ENCODE peak calls at places on chromosome 12, in seven cellular contexts. F, H, K, I, C, U and Y are unnamed samples. For H3K4me1, the result is how much of the 10 kb centered on the place peaks cover.

GRCh38 chr12:52186135-52186840 is 5.5 kb downstream of the KRT80 start:
- DNase-seq in C (peak), F (no peak), K (peak), U (no peak), H (no peak), I (no peak), Y (no peak)

GRCh38 chr12:9039397-9039977 is 50.1 kb downstream of the KLRG1 start:
- DNase-seq in F (no peak), I (no peak), C (peak), U (peak), H (no peak), K (peak), Y (peak)

GRCh38 chr12:75922944-75923642 is 108.5 kb downstream of the PHLDA1 start:
- DNase-seq in H (no peak), U (no peak), F (no peak), I (no peak), K (no peak), C (no peak), Y (no peak)

GRCh38 chr12:54147186-54147585 is 41.6 kb downstream of the SMUG1 start:
- DNase-seq in I (no peak), K (no peak), F (no peak), U (no peak), C (no peak), H (peak), Y (no peak)

GRCh38 chr12:59700145-59700435 is 104.3 kb downstream of the SLC16A7 start:
- DNase-seq in U (no peak), I (no peak), C (no peak), F (no peak), H (no peak), K (no peak), Y (no peak)

GRCh38 chr12:46470039-46470627 is 97.6 kb upstream of the SLC38A2 start:
- DNase-seq in F (no peak), H (no peak), I (no peak), C (no peak), K (no peak), U (no peak), Y (no peak)

GRCh38 chr12:109840349-109841073 is 7.3 kb upstream of the TRPV4 start:
- DNase-seq in U (peak), C (no peak), K (no peak), I (no peak), F (peak), H (no peak), Y (no peak)

GRCh38 chr12:131710464-131711457 is at the start of gene SFSWAP:
- DNase-seq in F (peak), I (peak), K (peak), U (peak), C (peak), H (peak), Y (peak)

GRCh38 chr12:95881331-95881955 is 22.7 kb downstream of the SNRPF start:
- DNase-seq in U (no peak), K (peak), F (no peak), C (peak), I (no peak), H (no peak), Y (no peak)

GRCh38 chr12:71972441-71973074 is 33.9 kb downstream of the TPH2 start:
- DNase-seq in C (no peak), I (no peak), U (no peak), F (no peak), H (no peak), K (no peak), Y (no peak)

GRCh38 chr12:53365245-53365904 is 14.6 kb upstream of the SP1 start:
- DNase-seq in C (no peak), U (no peak), H (no peak), K (peak), I (no peak), F (no peak), Y (no peak)

GRCh38 chr12:3992945-3993344 is 119.7 kb upstream of the PARP11 start:
- DNase-seq in F (no peak), H (no peak), U (no peak), C (no peak), K (no peak), I (no peak), Y (no peak)

GRCh38 chr12:27838543-27838942 is 58.5 kb upstream of the MANSC4 start:
- DNase-seq in H (no peak), F (no peak), I (no peak), C (no peak), U (no peak), K (no peak), Y (no peak)

GRCh38 chr12:27841392-27841882 is 61.4 kb upstream of the MANSC4 start:
- DNase-seq in C (peak), U (peak), K (peak), F (no peak), I (no peak), H (no peak), Y (peak)

GRCh38 chr12:27844427-27845090 is 64.5 kb upstream of the MANSC4 start:
- DNase-seq in C (no peak), F (no peak), K (peak), H (no peak), I (no peak), U (no peak), Y (no peak)

GRCh38 chr12:27843714-27844245 is 63.7 kb upstream of the MANSC4 start:
- DNase-seq in C (no peak), K (peak), F (no peak), H (no peak), U (no peak), I (no peak), Y (no peak)

DNA sequence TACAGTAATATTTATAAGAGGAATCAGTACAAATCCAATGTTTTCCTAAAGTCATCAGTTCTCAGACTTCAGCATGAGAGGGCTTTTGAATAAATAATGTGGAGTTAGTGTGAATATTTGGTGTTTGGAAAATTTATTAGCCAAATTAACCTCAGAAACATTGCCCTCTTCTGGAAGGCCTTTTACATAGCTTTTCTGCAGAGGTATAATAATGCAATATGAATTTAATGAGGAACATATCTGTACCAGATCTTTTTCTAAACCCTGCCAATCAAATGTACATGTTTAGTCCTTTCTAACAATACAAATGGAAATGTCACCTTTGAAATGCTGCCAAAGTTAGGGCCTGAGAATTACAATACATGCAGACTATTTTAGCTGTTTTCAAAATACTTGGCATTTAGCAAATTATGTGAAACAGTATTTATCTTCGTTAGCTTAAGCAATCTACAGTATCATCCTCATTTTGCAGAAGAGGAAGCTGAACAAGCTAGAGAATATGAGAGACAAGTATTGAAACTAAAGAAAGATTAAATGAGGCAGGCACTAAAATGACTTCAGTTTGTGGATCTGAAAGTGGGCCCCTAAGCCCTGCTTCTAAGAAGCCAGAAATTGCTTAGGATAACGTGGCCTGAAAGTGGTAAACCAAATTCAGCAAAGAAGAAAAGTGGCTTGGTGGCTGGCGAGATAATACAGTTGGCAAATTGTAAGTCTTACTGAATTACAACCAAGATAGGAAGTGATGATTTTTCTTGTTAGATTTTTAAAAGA is 60.4 kb upstream of the MANSC4 start:
- DNase-seq in C (no peak), K (no peak), H (no peak), F (no peak), U (no peak), I (no peak), Y (no peak)
- H3K4me1 ChIP-seq in C (under half), K (under half), H (under half), F (under half), U (under half), I (under half), Y (under half)

GRCh38 chr12:104280703-104281458 is 22.7 kb upstream of the EID3 start:
- DNase-seq in I (no peak), H (no peak), F (no peak), K (peak), C (no peak), U (peak), Y (no peak)
- H3K4me3 ChIP-seq in I (no peak), H (no peak), F (no peak), K (peak), C (no peak), U (peak), Y (no peak)

DNA sequence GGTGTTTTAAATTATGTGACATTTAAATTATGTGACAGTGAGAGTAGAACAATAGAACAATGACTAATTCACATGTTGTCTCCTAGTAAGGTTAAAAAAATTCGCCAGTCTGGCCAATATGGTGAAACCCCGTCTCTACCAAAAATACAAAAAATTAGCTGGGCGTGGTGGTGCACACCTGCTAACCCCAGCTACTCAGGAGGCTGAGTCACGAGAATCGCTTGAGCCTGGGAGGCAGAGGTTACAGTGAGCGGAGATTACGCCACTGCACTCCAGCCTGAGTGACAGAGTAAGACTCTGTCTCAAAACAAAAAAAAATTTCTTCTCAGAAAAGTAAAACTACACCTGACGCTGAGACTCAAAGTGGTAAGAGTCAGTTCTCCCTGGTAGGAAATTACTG is 2.7 kb downstream of the CS start:
- DNase-seq in K (no peak), I (no peak), H (no peak), C (no peak), U (no peak), F (no peak), Y (no peak)
- H3K4me1 ChIP-seq in K (under half), I (under half), H (under half), C (under half), U (under half), F (under half), Y (under half)

GRCh38 chr12:47725893-47726292 is 603 bp upstream of the ENDOU start:
- DNase-seq in H (no peak), F (no peak), I (no peak), C (peak), U (no peak), K (peak), Y (no peak)
- H3K4me3 ChIP-seq in H (no peak), F (no peak), I (no peak), C (no peak), U (no peak), K (no peak), Y (no peak)

DNA sequence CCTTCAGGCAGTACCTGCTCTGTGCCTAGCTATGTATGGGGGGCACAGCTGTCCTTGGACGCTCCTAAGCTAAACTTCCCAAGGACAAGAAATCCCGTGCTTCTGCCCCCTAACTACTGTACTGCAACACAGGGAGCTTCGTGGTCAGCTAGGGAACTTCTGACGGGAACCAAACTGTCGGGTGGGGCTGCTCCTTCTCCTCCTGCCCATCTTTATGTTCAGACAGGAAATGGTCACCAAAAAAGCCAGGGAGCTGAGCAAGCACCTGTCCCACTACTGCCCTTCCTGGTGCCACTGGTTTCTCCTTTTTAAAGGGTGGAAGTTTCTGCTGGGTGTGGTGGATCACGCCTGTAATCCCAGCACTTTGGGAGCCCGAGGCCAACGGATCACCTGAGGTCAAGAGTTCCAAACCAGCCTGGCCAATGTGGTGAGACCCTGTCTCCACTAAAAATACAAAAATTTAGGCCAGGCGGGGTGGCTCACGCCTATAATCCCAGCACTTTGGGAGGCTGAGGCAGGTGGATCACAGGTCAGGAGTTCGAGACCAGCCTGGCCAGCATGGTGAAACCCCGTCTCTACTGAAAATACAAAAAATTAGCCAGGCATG is 26.6 kb downstream of the PXN start:
- DNase-seq in K (no peak), I (no peak), U (no peak), H (no peak), F (no peak), C (no peak), Y (no peak)
- H3K4me1 ChIP-seq in K (half or more), I (half or more), U (half or more), H (under half), F (under half), C (under half), Y (half or more)

DNA sequence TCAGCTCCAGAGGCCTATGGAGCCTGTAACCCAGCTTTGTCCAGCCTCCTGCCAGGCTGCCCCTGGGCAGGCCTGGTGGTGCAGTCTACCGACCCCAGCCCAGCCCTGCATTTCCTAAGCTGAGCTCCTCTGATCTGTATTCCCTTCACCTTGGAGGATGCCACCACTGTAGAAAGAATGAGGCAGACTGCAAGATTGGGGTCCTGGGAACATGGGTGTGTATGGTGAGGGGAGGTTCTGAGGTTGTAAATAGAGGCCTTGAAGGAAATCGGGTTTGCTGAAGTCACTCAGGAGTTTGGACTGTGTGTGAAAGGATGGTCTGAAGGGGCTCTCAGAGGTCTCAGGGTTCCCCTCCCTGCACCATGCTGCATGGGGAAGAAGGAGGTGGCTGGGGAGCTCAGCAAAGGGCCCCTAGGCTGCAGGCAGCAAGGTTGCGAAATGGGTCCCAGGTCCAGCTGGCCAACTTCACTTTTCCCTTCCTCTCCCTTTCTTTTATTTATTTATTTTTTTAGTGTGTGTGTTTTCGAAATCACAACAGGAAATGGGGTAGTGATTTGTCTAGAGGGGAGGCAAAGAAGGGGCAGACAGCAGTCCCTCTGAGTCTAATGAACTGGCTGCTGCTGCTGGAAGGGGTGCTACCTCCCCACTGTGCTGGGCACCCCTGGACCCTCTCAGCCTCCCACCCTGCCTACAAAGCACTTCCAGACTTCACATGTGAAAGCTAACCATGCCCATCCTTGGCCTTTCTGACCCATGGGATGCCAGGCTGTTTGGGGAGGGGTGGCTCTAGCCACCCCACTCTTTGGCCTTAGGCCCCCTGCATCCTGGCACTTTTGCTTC is 1.3 kb upstream of the LRP1-AS start:
- DNase-seq in F (peak), K (peak), U (no peak), I (peak), C (no peak), H (no peak), Y (no peak)
- H3K4me3 ChIP-seq in F (no peak), K (no peak), U (no peak), I (no peak), C (no peak), H (no peak), Y (no peak)

GRCh38 chr12:106134294-106134949 is 4.3 kb downstream of the NUAK1 start:
- DNase-seq in I (no peak), C (no peak), K (no peak), F (no peak), H (no peak), U (no peak), Y (no peak)

GRCh38 chr12:106135781-106136180 is 3.0 kb downstream of the NUAK1 start:
- DNase-seq in F (no peak), H (no peak), C (no peak), K (peak), U (no peak), I (no peak), Y (no peak)

GRCh38 chr12:106137456-106138278 is 1.1 kb downstream of the NUAK1 start:
- DNase-seq in I (no peak), F (no peak), H (no peak), K (peak), C (no peak), U (no peak), Y (no peak)

GRCh38 chr12:106135075-106135474 is 3.7 kb downstream of the NUAK1 start:
- DNase-seq in I (no peak), H (no peak), K (peak), C (no peak), U (no peak), F (no peak), Y (no peak)

GRCh38 chr12:106136263-106136662 is 2.5 kb downstream of the NUAK1 start:
- DNase-seq in H (peak), C (peak), F (peak), U (peak), I (peak), K (peak), Y (peak)
- H3K4me1 ChIP-seq in H (under half), C (under half), F (under half), U (under half), I (under half), K (under half), Y (under half)

GRCh38 chr12:91335724-91336123 is 153.1 kb upstream of the DCN start:
- DNase-seq in I (no peak), F (no peak), C (no peak), H (no peak), K (no peak), U (no peak), Y (no peak)
- H3K4me3 ChIP-seq in I (no peak), F (no peak), C (no peak), H (no peak), K (no peak), U (no peak), Y (no peak)

GRCh38 chr12:124549629-124550028 is 17.8 kb downstream of the NCOR2 start:
- DNase-seq in F (no peak), U (no peak), I (no peak), K (no peak), H (no peak), C (no peak), Y (no peak)
- H3K4me1 ChIP-seq in F (under half), U (under half), I (half or more), K (under half), H (under half), C (half or more), Y (half or more)